ENCODE peak calls at places on chromosomes 11 and 22, in ten cellular contexts. Q, D, K, S, R, H, F, I, Z and J are unnamed samples.

GRCh38 chr22:22079404-22080148 is 97.0 kb upstream of the TOP3B start:
- DNase-seq in Q (no peak), D (no peak), K (no peak), S (no peak), R (no peak), H (no peak), F (no peak), I (no peak), Z (no peak), J (no peak)

GRCh38 chr11:65390099-65390941 is 3.9 kb downstream of the FRMD8 start:
- DNase-seq in Q (no peak), D (peak; percentile 31), K (no peak), S (no peak), R (no peak), H (no peak), F (no peak), I (no peak), Z (no peak), J (no peak)

GRCh38 chr11:66183581-66184048 is 84.8 kb upstream of the RAB1B start:
- DNase-seq in Q (no peak), D (no peak), K (no peak), S (no peak), R (no peak), H (no peak), F (no peak), I (no peak), Z (no peak), J (no peak)

GRCh38 chr22:27139935-27140493 is 482.6 kb downstream of the MIAT start:
- DNase-seq in Q (no peak), D (peak; percentile 31), K (no peak), S (peak; percentile 84), R (peak; percentile 82), H (no peak), F (no peak), I (peak; percentile 60), Z (peak; percentile 93), J (peak; percentile 85)

GRCh38 chr11:45815747-45816146 is 10.8 kb downstream of the SLC35C1 start:
- DNase-seq in Q (no peak), D (no peak), K (peak; percentile 44), S (peak; percentile 24), R (no peak), H (no peak), F (no peak), I (no peak), Z (peak; percentile 20), J (no peak)

GRCh38 chr11:134026655-134027343 is 42.1 kb upstream of the JAM3 start:
- DNase-seq in Q (no peak), D (peak; percentile 84), K (no peak), S (no peak), R (no peak), H (no peak), F (no peak), I (no peak), Z (no peak), J (no peak)

GRCh38 chr11:121367434-121367833 is 74.9 kb downstream of the SC5D start:
- DNase-seq in Q (no peak), D (no peak), K (no peak), S (peak; percentile 7), R (no peak), H (peak; percentile 81), F (no peak), I (peak; percentile 31), Z (no peak), J (no peak)

GRCh38 chr22:22942511-22943329 is 55.1 kb downstream of the IGLL5 start:
- DNase-seq in Q (no peak), D (peak; percentile 90), K (peak; percentile 87), S (peak; percentile 68), R (no peak), H (peak; percentile 70), F (peak; percentile 59), I (peak; percentile 56), Z (peak; percentile 11), J (peak; percentile 14)

GRCh38 chr11:16252373-16252772 is 104.0 kb downstream of the SOX6 start:
- DNase-seq in Q (no peak), D (peak; percentile 29), K (no peak), S (no peak), R (no peak), H (no peak), F (no peak), I (peak; percentile 2), Z (no peak), J (no peak)

GRCh38 chr11:75768112-75768908 is at the start of gene DGAT2:
- DNase-seq in Q (peak; percentile 54), D (peak; percentile 88), K (peak; percentile 78), S (peak; percentile 62), R (peak; percentile 38), H (peak; percentile 85), F (peak; percentile 47), I (peak; percentile 47), Z (peak; percentile 35), J (peak; percentile 40)

GRCh38 chr11:73219396-73220285 is 1.6 kb downstream of the P2RY2 start:
- DNase-seq in Q (peak; percentile 27), D (peak; percentile 1), K (no peak), S (no peak), R (no peak), H (no peak), F (no peak), I (no peak), Z (no peak), J (no peak)

GRCh38 chr11:95545116-95545875 is 244.3 kb downstream of the FAM76B start:
- DNase-seq in Q (no peak), D (no peak), K (no peak), S (no peak), R (no peak), H (no peak), F (peak; percentile 2), I (no peak), Z (no peak), J (no peak)

GRCh38 chr11:8006349-8006977 is 19.3 kb downstream of the EIF3F start:
- DNase-seq in Q (peak; percentile 47), D (peak; percentile 85), K (peak; percentile 61), S (peak; percentile 86), R (peak; percentile 45), H (peak; percentile 46), F (peak; percentile 54), I (peak; percentile 76), Z (peak; percentile 44), J (peak; percentile 39)

GRCh38 chr11:96084610-96085348 is 160.9 kb upstream of the MTMR2 start:
- DNase-seq in Q (no peak), D (no peak), K (no peak), S (no peak), R (no peak), H (no peak), F (no peak), I (peak; percentile 50), Z (no peak), J (peak; percentile 23)

GRCh38 chr11:23932485-23932898 is 564.4 kb upstream of the LUZP2 start:
- DNase-seq in Q (no peak), D (no peak), K (no peak), S (peak; percentile 75), R (no peak), H (no peak), F (no peak), I (peak; percentile 31), Z (no peak), J (peak; percentile 80)

GRCh38 chr11:86500500-86501170 is 125.9 kb downstream of the CCDC81 start:
- DNase-seq in Q (no peak), D (no peak), K (no peak), S (no peak), R (no peak), H (no peak), F (no peak), I (no peak), Z (no peak), J (no peak)

GRCh38 chr22:44380716-44381500 is 68.2 kb upstream of the SHISAL1 start:
- DNase-seq in Q (no peak), D (peak; percentile 74), K (no peak), S (no peak), R (no peak), H (no peak), F (no peak), I (no peak), Z (no peak), J (no peak)

GRCh38 chr11:66331542-66332370 is 4.5 kb downstream of the RIN1 start:
- DNase-seq in Q (no peak), D (no peak), K (no peak), S (no peak), R (no peak), H (no peak), F (no peak), I (no peak), Z (no peak), J (no peak)

GRCh38 chr11:126307706-126308105 is 3.8 kb downstream of the DCPS start:
- DNase-seq in Q (no peak), D (peak; percentile 62), K (peak; percentile 78), S (peak; percentile 68), R (no peak), H (no peak), F (no peak), I (peak; percentile 66), Z (no peak), J (peak; percentile 31)

GRCh38 chr11:32962016-32962415 is 53.7 kb upstream of the DEPDC7 start:
- DNase-seq in Q (no peak), D (no peak), K (no peak), S (no peak), R (no peak), H (no peak), F (no peak), I (no peak), Z (no peak), J (peak; percentile 72)

GRCh38 chr22:49370841-49371301 is 456.8 kb downstream of the BRD1 start:
- DNase-seq in Q (no peak), D (no peak), K (no peak), S (no peak), R (no peak), H (no peak), F (no peak), I (no peak), Z (no peak), J (no peak)

GRCh38 chr11:46120711-46121327 is 435 bp downstream of the PHF21A start:
- DNase-seq in Q (peak; percentile 59), D (peak; percentile 82), K (peak; percentile 77), S (no peak), R (peak; percentile 74), H (peak; percentile 23), F (no peak), I (no peak), Z (peak; percentile 61), J (peak; percentile 82)

GRCh38 chr11:130449996-130450419 is 1.6 kb downstream of the ADAMTS15 start:
- DNase-seq in Q (peak; percentile 78), D (peak; percentile 90), K (no peak), S (peak; percentile 95), R (no peak), H (no peak), F (no peak), I (peak; percentile 94), Z (no peak), J (peak; percentile 77)